ENCODE peak calls at places on chromosomes 5 and 9, in seven cellular contexts. One of them, this sample, is unnamed. For H3K36me3, the result is how much of the 10 kb centered on the place peaks cover.

GRCh38 chr5:172453206-172453985 is 929 bp downstream of the SH3PXD2B start:
- DNase-seq in CD8-positive, alpha-beta T cell: no peak
- DNase-seq in heart left ventricle: no peak
- DNase-seq in astrocyte: peak
- DNase-seq in endothelial cell of umbilical vein: peak
- DNase-seq in heart right ventricle: no peak
- DNase-seq in WERI-Rb-1: peak
- DNase-seq in this sample: peak

GRCh38 chr5:175610381-175610780 is 47.5 kb upstream of the HRH2 start:
- DNase-seq in CD8-positive, alpha-beta T cell: no peak
- DNase-seq in heart left ventricle: no peak
- DNase-seq in astrocyte: no peak
- DNase-seq in endothelial cell of umbilical vein: no peak
- DNase-seq in heart right ventricle: no peak
- DNase-seq in WERI-Rb-1: no peak
- DNase-seq in this sample: no peak

GRCh38 chr5:13739462-13739861 is 205.0 kb downstream of the DNAH5 start:
- DNase-seq in CD8-positive, alpha-beta T cell: no peak
- DNase-seq in heart left ventricle: no peak
- DNase-seq in astrocyte: no peak
- DNase-seq in endothelial cell of umbilical vein: no peak
- DNase-seq in heart right ventricle: no peak
- DNase-seq in WERI-Rb-1: no peak
- DNase-seq in this sample: no peak

GRCh38 chr9:38042626-38043359 is 26.2 kb downstream of the SHB start:
- DNase-seq in CD8-positive, alpha-beta T cell: no peak
- DNase-seq in heart left ventricle: no peak
- DNase-seq in astrocyte: no peak
- DNase-seq in endothelial cell of umbilical vein: no peak
- DNase-seq in heart right ventricle: no peak
- DNase-seq in WERI-Rb-1: no peak
- DNase-seq in this sample: no peak

GRCh38 chr9:123058834-123059233 is 25.4 kb downstream of the GPR21 start:
- DNase-seq in CD8-positive, alpha-beta T cell: no peak
- DNase-seq in heart left ventricle: no peak
- DNase-seq in astrocyte: peak
- DNase-seq in endothelial cell of umbilical vein: no peak
- DNase-seq in heart right ventricle: no peak
- DNase-seq in WERI-Rb-1: no peak
- DNase-seq in this sample: no peak

GRCh38 chr5:84688566-84688965 is 303.9 kb upstream of the EDIL3 start:
- DNase-seq in CD8-positive, alpha-beta T cell: no peak
- DNase-seq in heart left ventricle: no peak
- DNase-seq in astrocyte: peak
- DNase-seq in endothelial cell of umbilical vein: no peak
- DNase-seq in heart right ventricle: no peak
- DNase-seq in WERI-Rb-1: no peak
- DNase-seq in this sample: no peak

GRCh38 chr9:101333923-101334702 is 50.7 kb downstream of the BAAT start:
- DNase-seq in CD8-positive, alpha-beta T cell: no peak
- DNase-seq in heart left ventricle: no peak
- DNase-seq in astrocyte: no peak
- DNase-seq in endothelial cell of umbilical vein: no peak
- DNase-seq in heart right ventricle: no peak
- DNase-seq in WERI-Rb-1: no peak
- DNase-seq in this sample: no peak

GRCh38 chr9:123359106-123359505 is 3.1 kb downstream of the CRB2 start:
- DNase-seq in CD8-positive, alpha-beta T cell: no peak
- DNase-seq in heart left ventricle: no peak
- DNase-seq in astrocyte: no peak
- DNase-seq in endothelial cell of umbilical vein: no peak
- DNase-seq in heart right ventricle: no peak
- DNase-seq in WERI-Rb-1: no peak
- DNase-seq in this sample: no peak

GRCh38 chr9:36053971-36054370 is 17.3 kb downstream of the RECK start:
- DNase-seq in CD8-positive, alpha-beta T cell: no peak
- DNase-seq in heart left ventricle: no peak
- DNase-seq in astrocyte: peak
- DNase-seq in endothelial cell of umbilical vein: peak
- DNase-seq in heart right ventricle: no peak
- DNase-seq in WERI-Rb-1: no peak
- DNase-seq in this sample: no peak

GRCh38 chr9:131366745-131367401 is 27.0 kb upstream of the PRRC2B start:
- DNase-seq in CD8-positive, alpha-beta T cell: no peak
- DNase-seq in heart left ventricle: no peak
- DNase-seq in astrocyte: peak
- DNase-seq in endothelial cell of umbilical vein: peak
- DNase-seq in heart right ventricle: no peak
- DNase-seq in WERI-Rb-1: peak
- DNase-seq in this sample: peak

GRCh38 chr5:136006164-136006563 is 22.6 kb upstream of the TGFBI start:
- DNase-seq in CD8-positive, alpha-beta T cell: no peak
- DNase-seq in heart left ventricle: no peak
- DNase-seq in astrocyte: peak
- DNase-seq in endothelial cell of umbilical vein: no peak
- DNase-seq in heart right ventricle: no peak
- DNase-seq in WERI-Rb-1: no peak
- DNase-seq in this sample: no peak

GRCh38 chr5:163444526-163444925 is 7.1 kb downstream of the CCNG1 start:
- DNase-seq in CD8-positive, alpha-beta T cell: no peak
- DNase-seq in heart left ventricle: no peak
- DNase-seq in astrocyte: no peak
- DNase-seq in endothelial cell of umbilical vein: no peak
- DNase-seq in heart right ventricle: no peak
- DNase-seq in WERI-Rb-1: no peak
- DNase-seq in this sample: no peak

GRCh38 chr5:95446560-95447221 is 55.5 kb downstream of the FAM81B start:
- DNase-seq in CD8-positive, alpha-beta T cell: no peak
- DNase-seq in heart left ventricle: no peak
- DNase-seq in astrocyte: peak
- DNase-seq in endothelial cell of umbilical vein: no peak
- DNase-seq in heart right ventricle: no peak
- DNase-seq in WERI-Rb-1: no peak
- DNase-seq in this sample: no peak

GRCh38 chr5:163503106-163504090 is 2.0 kb upstream of the MAT2B start:
- DNase-seq in CD8-positive, alpha-beta T cell: no peak
- DNase-seq in heart left ventricle: peak
- DNase-seq in astrocyte: peak
- DNase-seq in endothelial cell of umbilical vein: peak
- DNase-seq in heart right ventricle: peak
- DNase-seq in WERI-Rb-1: no peak
- DNase-seq in this sample: peak

GRCh38 chr5:113166710-113167366 is 190.2 kb downstream of the DCP2 start:
- DNase-seq in CD8-positive, alpha-beta T cell: no peak
- DNase-seq in heart left ventricle: no peak
- DNase-seq in astrocyte: peak
- DNase-seq in endothelial cell of umbilical vein: peak
- DNase-seq in heart right ventricle: no peak
- DNase-seq in WERI-Rb-1: no peak
- DNase-seq in this sample: no peak

GRCh38 chr9:31136524-31136923 is 1247.9 kb upstream of the ACO1 start:
- DNase-seq in CD8-positive, alpha-beta T cell: no peak
- DNase-seq in heart left ventricle: no peak
- DNase-seq in astrocyte: peak
- DNase-seq in endothelial cell of umbilical vein: no peak
- DNase-seq in heart right ventricle: no peak
- DNase-seq in WERI-Rb-1: no peak
- DNase-seq in this sample: no peak

GRCh38 chr5:84069608-84070179 is 315.0 kb downstream of the EDIL3 start:
- DNase-seq in CD8-positive, alpha-beta T cell: no peak
- DNase-seq in heart left ventricle: no peak
- DNase-seq in astrocyte: no peak
- DNase-seq in endothelial cell of umbilical vein: no peak
- DNase-seq in heart right ventricle: no peak
- DNase-seq in WERI-Rb-1: no peak
- DNase-seq in this sample: no peak

GRCh38 chr5:125552486-125552885 is 806.0 kb upstream of the ZNF608 start:
- DNase-seq in CD8-positive, alpha-beta T cell: no peak
- DNase-seq in heart left ventricle: no peak
- DNase-seq in astrocyte: peak
- DNase-seq in endothelial cell of umbilical vein: peak
- DNase-seq in heart right ventricle: no peak
- DNase-seq in WERI-Rb-1: no peak
- DNase-seq in this sample: no peak

GRCh38 chr5:159210306-159210722 is 961 bp upstream of the RNF145 start:
- DNase-seq in CD8-positive, alpha-beta T cell: no peak
- DNase-seq in heart left ventricle: no peak
- DNase-seq in astrocyte: no peak
- DNase-seq in endothelial cell of umbilical vein: no peak
- DNase-seq in heart right ventricle: no peak
- DNase-seq in WERI-Rb-1: no peak
- DNase-seq in this sample: no peak
- H3K4me3 ChIP-seq in CD8-positive, alpha-beta T cell: no peak
- H3K4me3 ChIP-seq in heart left ventricle: peak
- H3K4me3 ChIP-seq in astrocyte: no peak
- H3K4me3 ChIP-seq in endothelial cell of umbilical vein: no peak
- H3K4me3 ChIP-seq in heart right ventricle: no peak
- H3K4me3 ChIP-seq in WERI-Rb-1: peak
- H3K4me3 ChIP-seq in this sample: peak

DNA sequence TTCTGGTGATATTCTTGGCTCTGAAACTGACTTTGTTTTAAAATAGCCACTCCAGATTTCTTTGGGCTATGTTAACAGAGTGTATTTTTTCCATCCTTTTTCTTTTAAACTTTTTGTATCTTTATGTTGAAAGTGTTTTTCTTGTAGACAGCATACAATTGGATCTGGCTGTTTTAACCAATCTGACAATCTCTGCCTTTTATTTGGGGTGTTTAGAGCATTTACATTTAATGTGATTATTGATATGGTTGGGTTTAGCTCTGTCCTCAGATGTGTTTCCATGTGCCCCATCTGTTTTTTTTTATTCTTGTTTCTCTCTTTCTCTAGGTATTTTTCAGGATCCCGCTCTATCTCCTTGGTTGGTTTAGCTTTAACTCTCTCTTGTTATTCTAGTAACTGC is 10.7 kb downstream of the SLC6A18 start:
- DNase-seq in CD8-positive, alpha-beta T cell: no peak
- DNase-seq in heart left ventricle: no peak
- DNase-seq in astrocyte: no peak
- DNase-seq in endothelial cell of umbilical vein: no peak
- DNase-seq in heart right ventricle: no peak
- DNase-seq in WERI-Rb-1: no peak
- DNase-seq in this sample: no peak
- TF ChIP-seq CTCF in CD8-positive, alpha-beta T cell: no peak
- TF ChIP-seq CTCF in heart left ventricle: no peak
- TF ChIP-seq CTCF in astrocyte: no peak
- TF ChIP-seq CTCF in endothelial cell of umbilical vein: no peak
- TF ChIP-seq CTCF in heart right ventricle: no peak
- TF ChIP-seq CTCF in WERI-Rb-1: no peak
- TF ChIP-seq CTCF in this sample: no peak

GRCh38 chr5:151556808-151557207 is 34.3 kb downstream of the FAT2 start:
- DNase-seq in CD8-positive, alpha-beta T cell: no peak
- DNase-seq in heart left ventricle: no peak
- DNase-seq in astrocyte: no peak
- DNase-seq in endothelial cell of umbilical vein: no peak
- DNase-seq in heart right ventricle: no peak
- DNase-seq in WERI-Rb-1: no peak
- DNase-seq in this sample: no peak
- H3K36me3 ChIP-seq in CD8-positive, alpha-beta T cell: under half
- H3K36me3 ChIP-seq in heart left ventricle: under half
- H3K36me3 ChIP-seq in astrocyte: under half
- H3K36me3 ChIP-seq in endothelial cell of umbilical vein: under half
- H3K36me3 ChIP-seq in heart right ventricle: under half
- H3K36me3 ChIP-seq in WERI-Rb-1: under half
- H3K36me3 ChIP-seq in this sample: under half

DNA sequence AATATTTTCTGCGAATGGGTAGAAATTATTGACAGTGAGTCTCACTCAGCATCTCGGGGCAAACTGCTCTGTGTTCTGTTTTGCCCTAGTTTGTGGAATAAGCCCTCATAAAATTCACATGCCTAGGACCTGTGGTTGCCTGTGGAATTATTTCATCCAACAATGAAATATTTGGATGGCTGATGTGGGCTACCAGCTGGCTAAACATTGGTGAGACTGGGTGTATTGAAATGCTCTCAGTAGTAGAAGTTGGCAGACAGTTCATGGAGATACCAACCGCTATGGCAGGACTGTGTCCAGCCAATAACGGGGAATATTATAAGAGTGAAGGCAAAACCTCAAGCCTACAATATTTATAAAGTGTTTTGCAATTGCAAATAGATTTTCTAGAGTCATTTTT is 344.1 kb upstream of the RPS23 start:
- DNase-seq in CD8-positive, alpha-beta T cell: no peak
- DNase-seq in heart left ventricle: no peak
- DNase-seq in astrocyte: peak
- DNase-seq in endothelial cell of umbilical vein: no peak
- DNase-seq in heart right ventricle: no peak
- DNase-seq in WERI-Rb-1: no peak
- DNase-seq in this sample: no peak
- H3K4me3 ChIP-seq in CD8-positive, alpha-beta T cell: no peak
- H3K4me3 ChIP-seq in heart left ventricle: no peak
- H3K4me3 ChIP-seq in astrocyte: no peak
- H3K4me3 ChIP-seq in endothelial cell of umbilical vein: no peak
- H3K4me3 ChIP-seq in heart right ventricle: no peak
- H3K4me3 ChIP-seq in WERI-Rb-1: no peak
- H3K4me3 ChIP-seq in this sample: no peak

DNA sequence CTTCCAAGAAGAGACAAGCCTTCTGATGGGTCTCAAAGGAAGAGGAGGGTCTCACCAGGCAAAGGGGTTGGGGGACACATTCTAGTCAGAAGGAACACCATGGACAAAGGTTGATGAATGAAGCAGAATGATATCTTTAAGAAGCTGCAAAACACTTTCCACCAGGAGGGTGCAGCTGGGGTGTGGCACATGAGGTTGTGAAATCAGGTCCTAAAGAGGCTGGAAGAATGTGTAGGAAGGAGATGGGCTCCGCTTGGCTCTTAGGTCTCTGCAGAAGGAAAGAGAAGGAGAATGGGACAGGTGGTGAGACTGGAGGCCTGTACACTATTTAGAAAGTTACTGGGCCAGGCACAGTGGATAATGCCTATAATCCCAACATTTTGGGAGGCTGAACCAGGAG is 328.6 kb downstream of the PDE4D start:
- DNase-seq in CD8-positive, alpha-beta T cell: no peak
- DNase-seq in heart left ventricle: no peak
- DNase-seq in astrocyte: no peak
- DNase-seq in endothelial cell of umbilical vein: no peak
- DNase-seq in heart right ventricle: no peak
- DNase-seq in WERI-Rb-1: no peak
- DNase-seq in this sample: no peak
- TF ChIP-seq CTCF in CD8-positive, alpha-beta T cell: no peak
- TF ChIP-seq CTCF in heart left ventricle: no peak
- TF ChIP-seq CTCF in astrocyte: no peak
- TF ChIP-seq CTCF in endothelial cell of umbilical vein: no peak
- TF ChIP-seq CTCF in heart right ventricle: no peak
- TF ChIP-seq CTCF in WERI-Rb-1: no peak
- TF ChIP-seq CTCF in this sample: no peak

GRCh38 chr5:78626009-78626571 is 22.5 kb downstream of the LHFPL2 start:
- DNase-seq in CD8-positive, alpha-beta T cell: no peak
- DNase-seq in heart left ventricle: no peak
- DNase-seq in astrocyte: peak
- DNase-seq in endothelial cell of umbilical vein: peak
- DNase-seq in heart right ventricle: no peak
- DNase-seq in WERI-Rb-1: no peak
- DNase-seq in this sample: no peak
- H3K36me3 ChIP-seq in CD8-positive, alpha-beta T cell: under half
- H3K36me3 ChIP-seq in heart left ventricle: under half
- H3K36me3 ChIP-seq in astrocyte: under half
- H3K36me3 ChIP-seq in endothelial cell of umbilical vein: under half
- H3K36me3 ChIP-seq in heart right ventricle: under half
- H3K36me3 ChIP-seq in WERI-Rb-1: under half
- H3K36me3 ChIP-seq in this sample: under half